ENCODE peak calls at places on chromosomes 11 and 22, in ten cellular contexts. One of them, this sample, is unnamed.
A peak's percentile ranks its signal among the peaks of the same experiment; 100 is the strongest.

GRCh38 chr11:1458340-1459218 is 28.0 kb downstream of the MOB2 start:
- DNase-seq in HFFc6: no peak
- DNase-seq in NCI-H526: peak; percentile 97
- DNase-seq in CD4-positive, alpha-beta memory T cell: no peak
- DNase-seq in HEK293T: peak; percentile 25
- DNase-seq in smooth muscle cell of the brain vasculature: no peak
- DNase-seq in activated gamma-delta T cell treated with Interleukin-2 at 50 U/mL for 16 hours: no peak
- DNase-seq in ureter: peak; percentile 89
- DNase-seq in tibial artery: peak; percentile 96
- DNase-seq in right cardiac atrium: peak; percentile 87
- DNase-seq in this sample: no peak

GRCh38 chr11:39037611-39038010 is 2421.8 kb downstream of the LRRC4C start:
- DNase-seq in activated gamma-delta T cell treated with Interleukin-2 at 50 U/mL for 16 hours: no peak
- DNase-seq in HEK293T: no peak
- DNase-seq in NCI-H526: no peak
- DNase-seq in tibial artery: no peak
- DNase-seq in right cardiac atrium: no peak
- DNase-seq in HFFc6: no peak
- DNase-seq in ureter: no peak
- DNase-seq in CD4-positive, alpha-beta memory T cell: no peak
- DNase-seq in smooth muscle cell of the brain vasculature: no peak
- DNase-seq in this sample: no peak

GRCh38 chr11:114110948-114111347 is 51.4 kb downstream of the ZBTB16 start:
- DNase-seq in right cardiac atrium: peak; percentile 72
- DNase-seq in ureter: no peak
- DNase-seq in smooth muscle cell of the brain vasculature: no peak
- DNase-seq in HEK293T: no peak
- DNase-seq in NCI-H526: no peak
- DNase-seq in HFFc6: no peak
- DNase-seq in tibial artery: no peak
- DNase-seq in CD4-positive, alpha-beta memory T cell: no peak
- DNase-seq in activated gamma-delta T cell treated with Interleukin-2 at 50 U/mL for 16 hours: no peak
- DNase-seq in this sample: no peak

GRCh38 chr22:35359380-35360065 is 21.4 kb upstream of the HMOX1 start:
- DNase-seq in right cardiac atrium: no peak
- DNase-seq in tibial artery: no peak
- DNase-seq in CD4-positive, alpha-beta memory T cell: no peak
- DNase-seq in ureter: no peak
- DNase-seq in HFFc6: no peak
- DNase-seq in activated gamma-delta T cell treated with Interleukin-2 at 50 U/mL for 16 hours: no peak
- DNase-seq in NCI-H526: no peak
- DNase-seq in HEK293T: no peak
- DNase-seq in smooth muscle cell of the brain vasculature: no peak
- DNase-seq in this sample: no peak

GRCh38 chr11:10927533-10927932 is 69.7 kb upstream of the ZBED5 start:
- DNase-seq in CD4-positive, alpha-beta memory T cell: no peak
- DNase-seq in ureter: no peak
- DNase-seq in activated gamma-delta T cell treated with Interleukin-2 at 50 U/mL for 16 hours: no peak
- DNase-seq in NCI-H526: peak; percentile 51
- DNase-seq in HFFc6: no peak
- DNase-seq in smooth muscle cell of the brain vasculature: no peak
- DNase-seq in right cardiac atrium: no peak
- DNase-seq in HEK293T: no peak
- DNase-seq in tibial artery: no peak
- DNase-seq in this sample: no peak

GRCh38 chr11:48111941-48112340 is 104.7 kb upstream of the OR4B1 start:
- DNase-seq in smooth muscle cell of the brain vasculature: no peak
- DNase-seq in right cardiac atrium: no peak
- DNase-seq in ureter: peak; percentile 12
- DNase-seq in CD4-positive, alpha-beta memory T cell: no peak
- DNase-seq in activated gamma-delta T cell treated with Interleukin-2 at 50 U/mL for 16 hours: no peak
- DNase-seq in tibial artery: no peak
- DNase-seq in HEK293T: no peak
- DNase-seq in NCI-H526: no peak
- DNase-seq in HFFc6: no peak
- DNase-seq in this sample: no peak

GRCh38 chr11:18697581-18697980 is 998 bp upstream of the TMEM86A start:
- DNase-seq in NCI-H526: no peak
- DNase-seq in smooth muscle cell of the brain vasculature: no peak
- DNase-seq in tibial artery: no peak
- DNase-seq in HEK293T: no peak
- DNase-seq in HFFc6: no peak
- DNase-seq in activated gamma-delta T cell treated with Interleukin-2 at 50 U/mL for 16 hours: no peak
- DNase-seq in right cardiac atrium: no peak
- DNase-seq in ureter: no peak
- DNase-seq in CD4-positive, alpha-beta memory T cell: no peak
- DNase-seq in this sample: no peak

GRCh38 chr11:19742595-19743292 is 30.1 kb downstream of the NAV2 start:
- DNase-seq in CD4-positive, alpha-beta memory T cell: peak; percentile 66
- DNase-seq in HEK293T: peak; percentile 71
- DNase-seq in activated gamma-delta T cell treated with Interleukin-2 at 50 U/mL for 16 hours: peak; percentile 70
- DNase-seq in right cardiac atrium: peak; percentile 90
- DNase-seq in NCI-H526: peak; percentile 90
- DNase-seq in ureter: peak; percentile 86
- DNase-seq in tibial artery: peak; percentile 87
- DNase-seq in HFFc6: peak; percentile 77
- DNase-seq in smooth muscle cell of the brain vasculature: peak; percentile 45
- DNase-seq in this sample: peak; percentile 66

GRCh38 chr11:103652013-103652412 is 384.4 kb upstream of the DDI1 start:
- DNase-seq in activated gamma-delta T cell treated with Interleukin-2 at 50 U/mL for 16 hours: no peak
- DNase-seq in CD4-positive, alpha-beta memory T cell: no peak
- DNase-seq in right cardiac atrium: no peak
- DNase-seq in HFFc6: peak; percentile 98
- DNase-seq in ureter: no peak
- DNase-seq in smooth muscle cell of the brain vasculature: no peak
- DNase-seq in tibial artery: no peak
- DNase-seq in NCI-H526: no peak
- DNase-seq in HEK293T: no peak
- DNase-seq in this sample: no peak

GRCh38 chr11:26011474-26011873 is 320.5 kb upstream of the ANO3 start:
- DNase-seq in HFFc6: no peak
- DNase-seq in NCI-H526: no peak
- DNase-seq in ureter: no peak
- DNase-seq in activated gamma-delta T cell treated with Interleukin-2 at 50 U/mL for 16 hours: no peak
- DNase-seq in tibial artery: no peak
- DNase-seq in HEK293T: no peak
- DNase-seq in smooth muscle cell of the brain vasculature: no peak
- DNase-seq in right cardiac atrium: no peak
- DNase-seq in CD4-positive, alpha-beta memory T cell: no peak
- DNase-seq in this sample: no peak

GRCh38 chr11:121829159-121829643 is 286.8 kb downstream of the BLID start:
- DNase-seq in CD4-positive, alpha-beta memory T cell: no peak
- DNase-seq in HEK293T: no peak
- DNase-seq in smooth muscle cell of the brain vasculature: peak; percentile 80
- DNase-seq in ureter: no peak
- DNase-seq in HFFc6: peak; percentile 97
- DNase-seq in tibial artery: peak; percentile 65
- DNase-seq in NCI-H526: no peak
- DNase-seq in right cardiac atrium: peak; percentile 53
- DNase-seq in activated gamma-delta T cell treated with Interleukin-2 at 50 U/mL for 16 hours: no peak
- DNase-seq in this sample: no peak

GRCh38 chr11:9972917-9973504 is 309.1 kb downstream of the SWAP70 start:
- DNase-seq in HFFc6: peak; percentile 39
- DNase-seq in tibial artery: no peak
- DNase-seq in smooth muscle cell of the brain vasculature: no peak
- DNase-seq in NCI-H526: peak; percentile 75
- DNase-seq in activated gamma-delta T cell treated with Interleukin-2 at 50 U/mL for 16 hours: no peak
- DNase-seq in HEK293T: peak; percentile 36
- DNase-seq in ureter: no peak
- DNase-seq in right cardiac atrium: no peak
- DNase-seq in CD4-positive, alpha-beta memory T cell: peak; percentile 32
- DNase-seq in this sample: peak; percentile 48

GRCh38 chr22:46354993-46355305 is 19.4 kb downstream of the TRMU start:
- DNase-seq in CD4-positive, alpha-beta memory T cell: no peak
- DNase-seq in ureter: no peak
- DNase-seq in tibial artery: no peak
- DNase-seq in HEK293T: no peak
- DNase-seq in smooth muscle cell of the brain vasculature: no peak
- DNase-seq in right cardiac atrium: no peak
- DNase-seq in activated gamma-delta T cell treated with Interleukin-2 at 50 U/mL for 16 hours: no peak
- DNase-seq in NCI-H526: no peak
- DNase-seq in HFFc6: no peak
- DNase-seq in this sample: no peak

GRCh38 chr11:44133335-44133946 is 38.0 kb downstream of the EXT2 start:
- DNase-seq in ureter: no peak
- DNase-seq in HEK293T: peak; percentile 51
- DNase-seq in HFFc6: peak; percentile 24
- DNase-seq in right cardiac atrium: no peak
- DNase-seq in smooth muscle cell of the brain vasculature: peak; percentile 29
- DNase-seq in NCI-H526: peak; percentile 65
- DNase-seq in activated gamma-delta T cell treated with Interleukin-2 at 50 U/mL for 16 hours: no peak
- DNase-seq in tibial artery: no peak
- DNase-seq in CD4-positive, alpha-beta memory T cell: no peak
- DNase-seq in this sample: no peak

GRCh38 chr22:49057910-49058309 is 769.8 kb downstream of the BRD1 start:
- DNase-seq in CD4-positive, alpha-beta memory T cell: no peak
- DNase-seq in HEK293T: no peak
- DNase-seq in HFFc6: no peak
- DNase-seq in smooth muscle cell of the brain vasculature: no peak
- DNase-seq in right cardiac atrium: no peak
- DNase-seq in activated gamma-delta T cell treated with Interleukin-2 at 50 U/mL for 16 hours: no peak
- DNase-seq in ureter: no peak
- DNase-seq in tibial artery: peak; percentile 3
- DNase-seq in NCI-H526: no peak
- DNase-seq in this sample: no peak

GRCh38 chr11:113514856-113515255 is 39.7 kb upstream of the DRD2 start:
- DNase-seq in ureter: peak; percentile 23
- DNase-seq in right cardiac atrium: no peak
- DNase-seq in tibial artery: no peak
- DNase-seq in smooth muscle cell of the brain vasculature: no peak
- DNase-seq in activated gamma-delta T cell treated with Interleukin-2 at 50 U/mL for 16 hours: no peak
- DNase-seq in HEK293T: no peak
- DNase-seq in HFFc6: no peak
- DNase-seq in CD4-positive, alpha-beta memory T cell: no peak
- DNase-seq in NCI-H526: no peak
- DNase-seq in this sample: no peak

GRCh38 chr11:35170503-35170902 is 31.5 kb downstream of the CD44 start:
- DNase-seq in ureter: no peak
- DNase-seq in HFFc6: peak; percentile 49
- DNase-seq in smooth muscle cell of the brain vasculature: no peak
- DNase-seq in HEK293T: no peak
- DNase-seq in tibial artery: no peak
- DNase-seq in right cardiac atrium: peak; percentile 56
- DNase-seq in NCI-H526: no peak
- DNase-seq in activated gamma-delta T cell treated with Interleukin-2 at 50 U/mL for 16 hours: no peak
- DNase-seq in CD4-positive, alpha-beta memory T cell: no peak
- DNase-seq in this sample: no peak

GRCh38 chr11:8138526-8138925 is 30.3 kb downstream of the RIC3 start:
- DNase-seq in right cardiac atrium: no peak
- DNase-seq in HEK293T: no peak
- DNase-seq in smooth muscle cell of the brain vasculature: no peak
- DNase-seq in activated gamma-delta T cell treated with Interleukin-2 at 50 U/mL for 16 hours: no peak
- DNase-seq in tibial artery: no peak
- DNase-seq in CD4-positive, alpha-beta memory T cell: no peak
- DNase-seq in NCI-H526: no peak
- DNase-seq in ureter: no peak
- DNase-seq in HFFc6: no peak
- DNase-seq in this sample: no peak

GRCh38 chr11:61654397-61654829 is 25.8 kb upstream of the DAGLA start:
- DNase-seq in NCI-H526: no peak
- DNase-seq in tibial artery: peak; percentile 75
- DNase-seq in HEK293T: no peak
- DNase-seq in ureter: no peak
- DNase-seq in smooth muscle cell of the brain vasculature: no peak
- DNase-seq in CD4-positive, alpha-beta memory T cell: no peak
- DNase-seq in HFFc6: no peak
- DNase-seq in activated gamma-delta T cell treated with Interleukin-2 at 50 U/mL for 16 hours: no peak
- DNase-seq in right cardiac atrium: peak; percentile 84
- DNase-seq in this sample: no peak

GRCh38 chr11:99911116-99911515 is 776.0 kb upstream of the ARHGAP42 start:
- DNase-seq in tibial artery: no peak
- DNase-seq in HEK293T: no peak
- DNase-seq in CD4-positive, alpha-beta memory T cell: no peak
- DNase-seq in right cardiac atrium: no peak
- DNase-seq in activated gamma-delta T cell treated with Interleukin-2 at 50 U/mL for 16 hours: no peak
- DNase-seq in smooth muscle cell of the brain vasculature: no peak
- DNase-seq in ureter: no peak
- DNase-seq in HFFc6: no peak
- DNase-seq in NCI-H526: peak; percentile 35
- DNase-seq in this sample: no peak

GRCh38 chr22:32701021-32701420 is 100.5 kb upstream of the TIMP3 start:
- DNase-seq in HEK293T: no peak
- DNase-seq in NCI-H526: no peak
- DNase-seq in smooth muscle cell of the brain vasculature: no peak
- DNase-seq in activated gamma-delta T cell treated with Interleukin-2 at 50 U/mL for 16 hours: no peak
- DNase-seq in tibial artery: no peak
- DNase-seq in ureter: no peak
- DNase-seq in HFFc6: no peak
- DNase-seq in CD4-positive, alpha-beta memory T cell: no peak
- DNase-seq in right cardiac atrium: no peak
- DNase-seq in this sample: no peak

GRCh38 chr11:47768090-47768620 is 1.0 kb upstream of the FNBP4 start:
- DNase-seq in right cardiac atrium: peak; percentile 87
- DNase-seq in NCI-H526: peak; percentile 82
- DNase-seq in activated gamma-delta T cell treated with Interleukin-2 at 50 U/mL for 16 hours: no peak
- DNase-seq in HFFc6: peak; percentile 66
- DNase-seq in HEK293T: peak; percentile 58
- DNase-seq in smooth muscle cell of the brain vasculature: no peak
- DNase-seq in CD4-positive, alpha-beta memory T cell: peak; percentile 21
- DNase-seq in ureter: peak; percentile 73
- DNase-seq in tibial artery: peak; percentile 84
- DNase-seq in this sample: peak; percentile 54

GRCh38 chr22:42904049-42904448 is 47.0 kb upstream of the ARFGAP3 start:
- DNase-seq in CD4-positive, alpha-beta memory T cell: no peak
- DNase-seq in smooth muscle cell of the brain vasculature: no peak
- DNase-seq in NCI-H526: no peak
- DNase-seq in tibial artery: no peak
- DNase-seq in right cardiac atrium: peak; percentile 50
- DNase-seq in ureter: no peak
- DNase-seq in HFFc6: no peak
- DNase-seq in activated gamma-delta T cell treated with Interleukin-2 at 50 U/mL for 16 hours: no peak
- DNase-seq in HEK293T: no peak
- DNase-seq in this sample: no peak

GRCh38 chr11:130531061-130531460 is 82.6 kb downstream of the ADAMTS15 start:
- DNase-seq in tibial artery: no peak
- DNase-seq in smooth muscle cell of the brain vasculature: no peak
- DNase-seq in CD4-positive, alpha-beta memory T cell: no peak
- DNase-seq in activated gamma-delta T cell treated with Interleukin-2 at 50 U/mL for 16 hours: no peak
- DNase-seq in right cardiac atrium: no peak
- DNase-seq in ureter: no peak
- DNase-seq in HFFc6: no peak
- DNase-seq in NCI-H526: no peak
- DNase-seq in HEK293T: no peak
- DNase-seq in this sample: no peak

GRCh38 chr11:77147668-77148321 is 19.7 kb downstream of the MYO7A start:
- DNase-seq in smooth muscle cell of the brain vasculature: peak; percentile 43
- DNase-seq in CD4-positive, alpha-beta memory T cell: peak; percentile 39
- DNase-seq in tibial artery: no peak
- DNase-seq in HEK293T: no peak
- DNase-seq in activated gamma-delta T cell treated with Interleukin-2 at 50 U/mL for 16 hours: peak; percentile 13
- DNase-seq in NCI-H526: no peak
- DNase-seq in right cardiac atrium: peak; percentile 66
- DNase-seq in HFFc6: no peak
- DNase-seq in ureter: no peak
- DNase-seq in this sample: no peak

GRCh38 chr11:133714471-133715375 is 130.6 kb downstream of the SPATA19 start:
- DNase-seq in HFFc6: no peak
- DNase-seq in ureter: no peak
- DNase-seq in NCI-H526: no peak
- DNase-seq in HEK293T: no peak
- DNase-seq in tibial artery: no peak
- DNase-seq in right cardiac atrium: no peak
- DNase-seq in CD4-positive, alpha-beta memory T cell: no peak
- DNase-seq in smooth muscle cell of the brain vasculature: no peak
- DNase-seq in activated gamma-delta T cell treated with Interleukin-2 at 50 U/mL for 16 hours: no peak
- DNase-seq in this sample: no peak

GRCh38 chr11:9274499-9275228 is 9.5 kb upstream of the DENND5A start:
- DNase-seq in activated gamma-delta T cell treated with Interleukin-2 at 50 U/mL for 16 hours: no peak
- DNase-seq in CD4-positive, alpha-beta memory T cell: no peak
- DNase-seq in HFFc6: no peak
- DNase-seq in HEK293T: no peak
- DNase-seq in ureter: no peak
- DNase-seq in smooth muscle cell of the brain vasculature: no peak
- DNase-seq in tibial artery: no peak
- DNase-seq in NCI-H526: no peak
- DNase-seq in right cardiac atrium: no peak
- DNase-seq in this sample: no peak

GRCh38 chr22:41524809-41525449 is 19.3 kb downstream of the POLR3H start:
- DNase-seq in activated gamma-delta T cell treated with Interleukin-2 at 50 U/mL for 16 hours: peak; percentile 56
- DNase-seq in HFFc6: no peak
- DNase-seq in smooth muscle cell of the brain vasculature: no peak
- DNase-seq in ureter: no peak
- DNase-seq in right cardiac atrium: peak; percentile 81
- DNase-seq in HEK293T: no peak
- DNase-seq in tibial artery: peak; percentile 81
- DNase-seq in CD4-positive, alpha-beta memory T cell: peak; percentile 65
- DNase-seq in NCI-H526: no peak
- DNase-seq in this sample: no peak